ENCODE peak calls at places on chromosomes 3 and 15, in ten cellular contexts. X is fibroblast of mammary gland, F is GM23338, Q is fibroblast of pulmonary artery, M is A549, O is heart left ventricle, V is RWPE2, A is H1, P is astrocyte, R is choroid plexus epithelial cell. S is an unnamed sample.

GRCh38 chr3:100289339-100289738 is 28.5 kb downstream of the TBC1D23 start:
- DNase-seq in F (no peak), P (no peak), X (no peak), V (no peak), M (no peak), O (no peak), R (peak; percentile 37), Q (peak; percentile 40), A (no peak), S (no peak)

GRCh38 chr15:82021992-82022391 is 23.8 kb downstream of the MEX3B start:
- DNase-seq in P (peak; percentile 11), F (no peak), Q (peak; percentile 64), V (peak; percentile 90), M (no peak), R (peak; percentile 87), O (peak; percentile 58), X (peak; percentile 17), A (no peak), S (peak; percentile 85)

GRCh38 chr15:87144775-87145174 is 1065.1 kb downstream of the AGBL1 start:
- DNase-seq in V (no peak), M (no peak), F (no peak), Q (peak; percentile 13), P (peak; percentile 79), O (no peak), X (no peak), A (no peak), R (peak; percentile 8), S (peak; percentile 46)

GRCh38 chr3:184417619-184418327 is 37.9 kb downstream of the CHRD start:
- DNase-seq in V (peak; percentile 62), A (peak; percentile 84), X (peak; percentile 63), F (peak; percentile 86), M (peak; percentile 64), P (peak; percentile 18), R (peak; percentile 71), O (peak; percentile 73), Q (peak; percentile 72), S (peak; percentile 73)

GRCh38 chr3:6179761-6180160 is 681.2 kb upstream of the GRM7 start:
- DNase-seq in X (no peak), F (no peak), O (no peak), P (peak; percentile 79), V (no peak), R (no peak), M (no peak), A (no peak), Q (no peak), S (no peak)

GRCh38 chr3:45944830-45945620 is 1.8 kb downstream of the CXCR6 start:
- DNase-seq in V (no peak), Q (no peak), M (no peak), A (no peak), P (no peak), R (no peak), F (no peak), X (no peak), O (no peak), S (no peak)

GRCh38 chr3:178736300-178736699 is 200.1 kb downstream of the KCNMB2 start:
- DNase-seq in Q (no peak), F (no peak), P (no peak), X (no peak), R (no peak), A (no peak), V (no peak), O (peak; percentile 31), M (no peak), S (no peak)

GRCh38 chr3:51221959-51222358 is 163.1 kb upstream of the MANF start:
- DNase-seq in Q (no peak), X (no peak), A (no peak), R (no peak), O (no peak), M (no peak), V (no peak), P (no peak), F (peak; percentile 6), S (no peak)

GRCh38 chr3:136196401-136197158 is 445 bp upstream of the MSL2 start:
- DNase-seq in A (peak; percentile 98), F (peak; percentile 98), V (peak; percentile 99), O (peak; percentile 99), R (peak; percentile 100), Q (peak; percentile 100), M (peak; percentile 99), X (peak; percentile 100), P (peak; percentile 98), S (peak; percentile 100)

GRCh38 chr3:126343675-126344074 is 13.5 kb downstream of the KLF15 start:
- DNase-seq in O (no peak), P (no peak), A (no peak), X (no peak), F (no peak), Q (no peak), M (no peak), R (no peak), V (peak; percentile 42), S (no peak)

DNA sequence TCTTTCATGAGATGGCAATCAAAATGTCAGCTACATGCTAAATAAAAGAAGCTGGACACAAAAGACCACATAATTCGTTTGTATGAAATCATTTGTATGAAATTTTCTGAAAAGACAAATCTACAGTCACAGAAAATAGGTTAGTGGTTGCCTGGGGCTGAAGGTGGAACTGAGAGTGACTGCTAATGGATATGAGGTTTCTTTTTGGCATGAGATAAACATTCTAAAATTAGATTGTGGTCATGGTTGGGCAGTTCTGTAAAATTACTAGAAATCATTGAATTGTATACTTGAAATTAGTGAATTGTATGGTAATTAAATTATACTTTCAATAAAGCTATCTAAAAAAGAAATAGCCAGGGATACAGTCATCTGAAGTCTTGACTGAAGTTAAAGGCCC is 2.7 kb upstream of the DMXL2 start:
- DNase-seq in P (no peak), V (no peak), F (no peak), Q (no peak), R (no peak), X (no peak), A (no peak), M (no peak), O (no peak), S (no peak)
- TF ChIP-seq CTCF in P (no peak), V (no peak), F (no peak), Q (no peak), R (no peak), X (no peak), A (no peak), M (no peak), O (no peak), S (no peak)

DNA sequence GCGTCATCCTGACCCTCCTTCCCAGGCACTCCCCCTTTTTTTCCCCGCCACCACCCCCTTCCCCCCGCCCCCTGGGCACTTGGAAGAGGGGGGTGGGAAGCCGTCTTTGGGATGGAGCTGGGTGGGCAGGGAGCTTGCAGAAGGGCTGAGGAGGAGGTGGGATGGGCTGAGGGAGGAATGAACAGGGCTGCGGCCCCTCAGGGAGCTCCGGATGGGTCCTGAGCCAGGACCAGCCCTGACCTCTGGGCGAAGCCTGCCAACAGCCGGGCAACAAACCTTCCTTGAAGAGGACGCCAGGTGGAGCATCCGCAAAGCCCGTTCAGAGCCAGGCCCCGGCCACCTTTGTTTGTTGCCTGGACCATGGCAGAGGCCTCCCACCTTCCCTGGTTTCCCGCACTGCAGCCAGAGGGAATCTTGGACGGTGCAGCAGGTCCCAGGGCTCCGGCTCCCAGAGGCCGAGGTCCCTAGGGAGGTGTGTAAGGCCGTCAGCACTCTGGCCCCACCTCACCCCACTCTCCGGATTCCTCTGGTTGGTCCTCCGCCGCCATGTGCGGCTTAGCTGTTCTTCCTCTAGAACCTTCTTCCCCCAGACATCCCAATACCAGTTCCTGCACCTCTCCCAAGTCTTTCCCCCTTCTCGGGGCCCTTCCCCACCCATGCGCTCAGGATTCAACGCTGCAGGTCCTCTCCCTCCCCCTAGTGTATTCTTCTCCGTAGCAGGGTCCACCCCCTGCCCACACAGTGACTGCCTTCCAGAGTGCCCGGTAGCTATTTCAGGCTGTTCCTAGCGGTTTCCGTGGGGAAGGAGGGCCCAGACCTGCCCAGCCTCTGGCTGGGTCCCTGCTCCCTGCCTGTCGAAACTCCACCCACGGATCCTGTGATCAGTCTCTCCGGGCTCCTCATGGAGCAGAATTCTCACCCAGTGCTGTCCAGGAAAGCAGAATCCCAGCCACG is 45.5 kb upstream of the SEC61A1 start:
- DNase-seq in O (no peak), V (no peak), Q (no peak), A (peak; percentile 72), M (no peak), P (no peak), F (peak; percentile 70), X (peak; percentile 34), R (no peak), S (peak; percentile 22)
- H3K4me3 ChIP-seq in O (no peak overlapping the region), V (no peak overlapping the region), Q (no peak overlapping the region), A (peak overlapping the region; percentile 39), M (no peak overlapping the region), P (no peak overlapping the region), F (peak overlapping the region; percentile 45), X (no peak overlapping the region), R (no peak overlapping the region), S (no peak overlapping the region)

DNA sequence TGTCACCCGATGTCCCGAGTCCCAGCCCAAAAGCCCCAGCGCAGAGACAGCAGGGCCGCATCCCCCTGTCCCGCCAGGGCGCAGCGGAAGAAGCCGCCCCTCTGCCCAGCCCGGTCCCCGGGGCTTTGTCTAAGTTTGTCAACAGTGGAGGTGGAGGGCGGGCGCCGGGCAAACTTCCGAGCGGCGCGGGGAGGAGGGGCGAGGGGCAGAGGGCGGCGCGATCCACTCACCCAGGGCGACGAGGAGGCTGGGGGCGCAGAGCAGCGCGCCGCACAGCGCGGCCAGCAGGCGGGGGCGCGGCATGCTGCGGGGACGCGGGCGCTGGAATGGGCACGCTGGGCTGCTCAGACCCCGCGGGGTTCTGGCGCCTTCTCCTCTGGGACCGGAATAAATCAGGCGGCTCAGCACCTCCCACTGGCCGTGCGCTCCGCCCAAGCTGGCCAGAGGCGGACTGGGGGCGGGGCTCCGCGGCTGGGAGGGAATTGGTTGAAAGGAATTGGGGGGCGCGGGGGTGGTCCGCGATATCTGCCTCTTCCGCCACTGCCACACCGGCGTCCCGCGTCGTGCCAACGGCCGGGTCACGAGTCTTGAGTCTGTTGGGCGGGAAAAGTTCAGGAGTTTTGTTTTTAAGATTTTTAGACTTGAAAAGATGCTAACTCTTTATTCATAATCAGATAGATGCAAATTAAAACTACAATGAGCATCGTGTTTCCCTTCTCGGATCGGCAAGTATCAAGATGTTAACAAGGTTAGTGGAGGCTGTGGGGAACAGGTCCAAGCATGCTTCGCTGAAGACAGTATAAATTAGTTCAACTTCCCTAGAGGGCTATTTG is at the start of gene MFGE8:
- DNase-seq in F (peak; percentile 97), X (peak; percentile 71), R (peak; percentile 74), O (peak; percentile 89), P (peak; percentile 57), M (peak; percentile 77), Q (peak; percentile 68), V (peak; percentile 89), A (peak; percentile 96), S (peak; percentile 95)
- TF ChIP-seq CTCF in F (no peak), X (no peak), R (no peak), O (peak; percentile 41), P (no peak), M (no peak), Q (no peak), V (peak; percentile 32), A (peak; percentile 5), S (no peak)

GRCh38 chr15:44667039-44667360 is 3.5 kb upstream of the SPG11 start:
- DNase-seq in M (no peak), R (no peak), X (no peak), O (no peak), V (no peak), A (no peak), Q (no peak), F (no peak), P (no peak), S (no peak)
- H3K4me3 ChIP-seq in M (no peak overlapping the region), R (no peak overlapping the region), X (no peak overlapping the region), O (no peak overlapping the region), V (no peak overlapping the region), A (no peak overlapping the region), Q (no peak overlapping the region), F (no peak overlapping the region), P (no peak overlapping the region), S (no peak overlapping the region)

S was measured in epithelial cell of esophagus.